ENCODE peak calls at places on chromosomes 4 and X, in nine cellular contexts. One of them, this sample, is unnamed.
A peak's percentile ranks its signal among the peaks of the same experiment; 100 is the strongest.

GRCh38 chr4:186633844-186634243 is 78.5 kb upstream of the MTNR1A start:
- DNase-seq in NCI-H2029: no peak
- DNase-seq in T-helper 1 cell: no peak
- DNase-seq in tibial artery: no peak
- DNase-seq in activated B cell treated with CpG ODN at 0.5 μM for 24 hours: no peak
- DNase-seq in colonic mucosa: no peak
- DNase-seq in effector memory CD4-positive, alpha-beta T cell: no peak
- DNase-seq in psoas muscle: no peak
- DNase-seq in stimulated activated naive CD8-positive, alpha-beta T cell treated with anti-CD3 and anti-CD28 coated beads, Interleukin-15, amount 100 ng/mL, for 72 hours: no peak
- DNase-seq in this sample: no peak

GRCh38 chrX:100615015-100615414 is 21.6 kb downstream of the TSPAN6 start:
- DNase-seq in NCI-H2029: no peak
- DNase-seq in T-helper 1 cell: no peak
- DNase-seq in tibial artery: no peak
- DNase-seq in activated B cell treated with CpG ODN at 0.5 μM for 24 hours: no peak
- DNase-seq in colonic mucosa: peak; percentile 35
- DNase-seq in effector memory CD4-positive, alpha-beta T cell: no peak
- DNase-seq in psoas muscle: no peak
- DNase-seq in stimulated activated naive CD8-positive, alpha-beta T cell treated with anti-CD3 and anti-CD28 coated beads, Interleukin-15, amount 100 ng/mL, for 72 hours: peak; percentile 17
- DNase-seq in this sample: no peak

GRCh38 chr4:76108467-76109181 is 34.1 kb downstream of the ART3 start:
- DNase-seq in NCI-H2029: no peak
- DNase-seq in T-helper 1 cell: no peak
- DNase-seq in tibial artery: no peak
- DNase-seq in activated B cell treated with CpG ODN at 0.5 μM for 24 hours: no peak
- DNase-seq in colonic mucosa: no peak
- DNase-seq in effector memory CD4-positive, alpha-beta T cell: no peak
- DNase-seq in psoas muscle: no peak
- DNase-seq in stimulated activated naive CD8-positive, alpha-beta T cell treated with anti-CD3 and anti-CD28 coated beads, Interleukin-15, amount 100 ng/mL, for 72 hours: no peak
- DNase-seq in this sample: no peak

GRCh38 chr4:28075557-28075956 is 1214.9 kb downstream of the STIM2 start:
- DNase-seq in NCI-H2029: no peak
- DNase-seq in T-helper 1 cell: no peak
- DNase-seq in tibial artery: no peak
- DNase-seq in activated B cell treated with CpG ODN at 0.5 μM for 24 hours: no peak
- DNase-seq in colonic mucosa: no peak
- DNase-seq in effector memory CD4-positive, alpha-beta T cell: no peak
- DNase-seq in psoas muscle: no peak
- DNase-seq in stimulated activated naive CD8-positive, alpha-beta T cell treated with anti-CD3 and anti-CD28 coated beads, Interleukin-15, amount 100 ng/mL, for 72 hours: no peak
- DNase-seq in this sample: no peak

GRCh38 chr4:94588900-94589693 is 137.4 kb downstream of the PDLIM5 start:
- DNase-seq in NCI-H2029: no peak
- DNase-seq in T-helper 1 cell: no peak
- DNase-seq in tibial artery: no peak
- DNase-seq in activated B cell treated with CpG ODN at 0.5 μM for 24 hours: no peak
- DNase-seq in colonic mucosa: no peak
- DNase-seq in effector memory CD4-positive, alpha-beta T cell: no peak
- DNase-seq in psoas muscle: no peak
- DNase-seq in stimulated activated naive CD8-positive, alpha-beta T cell treated with anti-CD3 and anti-CD28 coated beads, Interleukin-15, amount 100 ng/mL, for 72 hours: no peak
- DNase-seq in this sample: no peak

GRCh38 chrX:133813991-133814390 is 171.4 kb downstream of the GPC3 start:
- DNase-seq in NCI-H2029: no peak
- DNase-seq in T-helper 1 cell: no peak
- DNase-seq in tibial artery: no peak
- DNase-seq in activated B cell treated with CpG ODN at 0.5 μM for 24 hours: no peak
- DNase-seq in colonic mucosa: no peak
- DNase-seq in effector memory CD4-positive, alpha-beta T cell: no peak
- DNase-seq in psoas muscle: no peak
- DNase-seq in stimulated activated naive CD8-positive, alpha-beta T cell treated with anti-CD3 and anti-CD28 coated beads, Interleukin-15, amount 100 ng/mL, for 72 hours: no peak
- DNase-seq in this sample: no peak

GRCh38 chr4:55393461-55394320 is 2.1 kb upstream of the TMEM165 start:
- DNase-seq in NCI-H2029: peak; percentile 29
- DNase-seq in T-helper 1 cell: no peak
- DNase-seq in tibial artery: no peak
- DNase-seq in activated B cell treated with CpG ODN at 0.5 μM for 24 hours: no peak
- DNase-seq in colonic mucosa: peak; percentile 31
- DNase-seq in effector memory CD4-positive, alpha-beta T cell: no peak
- DNase-seq in psoas muscle: no peak
- DNase-seq in stimulated activated naive CD8-positive, alpha-beta T cell treated with anti-CD3 and anti-CD28 coated beads, Interleukin-15, amount 100 ng/mL, for 72 hours: no peak
- DNase-seq in this sample: no peak

GRCh38 chr4:55297346-55297745 is 48.7 kb upstream of the SRD5A3 start:
- DNase-seq in NCI-H2029: no peak
- DNase-seq in T-helper 1 cell: no peak
- DNase-seq in tibial artery: no peak
- DNase-seq in activated B cell treated with CpG ODN at 0.5 μM for 24 hours: no peak
- DNase-seq in colonic mucosa: no peak
- DNase-seq in effector memory CD4-positive, alpha-beta T cell: no peak
- DNase-seq in psoas muscle: no peak
- DNase-seq in stimulated activated naive CD8-positive, alpha-beta T cell treated with anti-CD3 and anti-CD28 coated beads, Interleukin-15, amount 100 ng/mL, for 72 hours: no peak
- DNase-seq in this sample: no peak

GRCh38 chr4:140932646-140933045 is 176.5 kb upstream of the TBC1D9 start:
- DNase-seq in NCI-H2029: no peak
- DNase-seq in T-helper 1 cell: no peak
- DNase-seq in tibial artery: no peak
- DNase-seq in activated B cell treated with CpG ODN at 0.5 μM for 24 hours: no peak
- DNase-seq in colonic mucosa: no peak
- DNase-seq in effector memory CD4-positive, alpha-beta T cell: no peak
- DNase-seq in psoas muscle: no peak
- DNase-seq in stimulated activated naive CD8-positive, alpha-beta T cell treated with anti-CD3 and anti-CD28 coated beads, Interleukin-15, amount 100 ng/mL, for 72 hours: no peak
- DNase-seq in this sample: no peak